ENCODE peak calls at places on chromosomes 11 and 22, in four cellular contexts. S, F, P and I are unnamed samples.
A peak's percentile ranks its signal among the peaks of the same experiment; 100 is the strongest.

GRCh38 chr11:67409781-67410368 is 5.6 kb upstream of the CARNS1 start:
- DNase-seq in F (no peak), P (no peak), S (no peak), I (no peak)

GRCh38 chr11:2426826-2427521 is 17.3 kb downstream of the TRPM5 start:
- DNase-seq in F (no peak), P (no peak), S (no peak), I (no peak)

GRCh38 chr22:39778055-39778454 is 115.5 kb downstream of the ENTHD1 start:
- DNase-seq in F (no peak), P (no peak), S (no peak), I (no peak)

GRCh38 chr22:17451251-17451765 is 82.0 kb downstream of the CECR2 start:
- DNase-seq in F (no peak), P (no peak), S (no peak), I (no peak)

GRCh38 chr22:30328466-30329049 is 1.8 kb upstream of the TBC1D10A start:
- DNase-seq in F (no peak), S (no peak), P (peak; percentile 39), I (no peak)

GRCh38 chr11:2558861-2559526 is 114.2 kb downstream of the KCNQ1 start:
- DNase-seq in F (no peak), S (no peak), P (no peak), I (no peak)

GRCh38 chr11:20949585-20949984 is 280.2 kb downstream of the NELL1 start:
- DNase-seq in F (no peak), P (no peak), S (no peak), I (no peak)

GRCh38 chr22:46390652-46391301 is 55.3 kb downstream of the TRMU start:
- DNase-seq in P (peak; percentile 24), F (peak; percentile 34), S (no peak), I (no peak)

GRCh38 chr11:76578655-76579046 is 91.9 kb downstream of the LRRC32 start:
- DNase-seq in P (no peak), S (no peak), F (peak; percentile 80), I (no peak)

GRCh38 chr11:6365659-6366058 is 24.6 kb upstream of the SMPD1 start:
- DNase-seq in P (no peak), S (no peak), F (no peak), I (no peak)

GRCh38 chr11:11946180-11946579 is 62.2 kb downstream of the DKK3 start:
- DNase-seq in S (no peak), F (peak; percentile 49), P (peak; percentile 71), I (no peak)
- H3K27ac ChIP-seq in S (no peak overlapping the region), F (peak overlapping the region; percentile 61), P (no peak overlapping the region), I (no peak overlapping the region)

GRCh38 chr11:85663781-85664560 is 958 bp downstream of the CREBZF start:
- DNase-seq in P (peak; percentile 53), F (peak; percentile 34), S (no peak), I (peak; percentile 63)

GRCh38 chr11:85664561-85665481 is at the start of gene CREBZF:
- DNase-seq in S (peak; percentile 89), F (peak; percentile 91), P (peak; percentile 91), I (peak; percentile 79)

GRCh38 chr11:85665756-85666155 is 827 bp upstream of the CREBZF start:
- DNase-seq in P (peak; percentile 42), F (no peak), S (no peak), I (no peak)

GRCh38 chr11:85661972-85662664 is 2.8 kb downstream of the CREBZF start:
- DNase-seq in S (no peak), F (no peak), P (no peak), I (no peak)

GRCh38 chr11:85663080-85663729 is 1.7 kb downstream of the CREBZF start:
- DNase-seq in P (peak; percentile 10), F (no peak), S (no peak), I (no peak)
- H3K27ac ChIP-seq in P (peak overlapping the region; percentile 97), F (no peak overlapping the region), S (no peak overlapping the region), I (peak overlapping the region; percentile 96)

GRCh38 chr11:35750315-35750714 is 87.7 kb downstream of the TRIM44 start:
- DNase-seq in S (no peak), P (no peak), F (no peak), I (no peak)
- H3K27ac ChIP-seq in S (no peak overlapping the region), P (no peak overlapping the region), F (no peak overlapping the region), I (no peak overlapping the region)

GRCh38 chr11:7518811-7519562 is 5.2 kb downstream of the PPFIBP2 start:
- DNase-seq in S (no peak), F (no peak), P (no peak), I (no peak)

GRCh38 chr11:7522106-7522505 is 8.3 kb downstream of the PPFIBP2 start:
- DNase-seq in S (no peak), P (no peak), F (no peak), I (no peak)

GRCh38 chr11:7522546-7522945 is 8.7 kb downstream of the PPFIBP2 start:
- DNase-seq in P (no peak), S (no peak), F (no peak), I (no peak)

GRCh38 chr11:7520981-7521487 is 7.2 kb downstream of the PPFIBP2 start:
- DNase-seq in S (no peak), F (no peak), P (no peak), I (no peak)

GRCh38 chr11:7520011-7520942 is 6.5 kb downstream of the PPFIBP2 start:
- DNase-seq in P (no peak), F (no peak), S (no peak), I (no peak)
- H3K27ac ChIP-seq in P (no peak overlapping the region), F (no peak overlapping the region), S (no peak overlapping the region), I (peak overlapping the region; percentile 10)